ENCODE peak calls at places on chromosome 16, in four cellular contexts. One of them, this sample, is unnamed.

GRCh38 chr16:85569615-85570212 is 43.4 kb upstream of the GSE1 start:
- DNase-seq in NCI-H1930: no peak
- DNase-seq in 8988T: no peak
- DNase-seq in keratinocyte: no peak
- DNase-seq in this sample: no peak

GRCh38 chr16:67155305-67156145 is 4.2 kb downstream of the TRADD start:
- DNase-seq in NCI-H1930: no peak
- DNase-seq in 8988T: peak
- DNase-seq in keratinocyte: no peak
- DNase-seq in this sample: peak

GRCh38 chr16:14003119-14003570 is 68.0 kb upstream of the MRTFB start:
- DNase-seq in NCI-H1930: no peak
- DNase-seq in 8988T: no peak
- DNase-seq in keratinocyte: no peak
- DNase-seq in this sample: peak

GRCh38 chr16:10663146-10663545 is 31.6 kb downstream of the TEKT5 start:
- DNase-seq in NCI-H1930: no peak
- DNase-seq in 8988T: no peak
- DNase-seq in keratinocyte: no peak
- DNase-seq in this sample: no peak

GRCh38 chr16:85868495-85868894 is 30.5 kb upstream of the IRF8 start:
- DNase-seq in NCI-H1930: no peak
- DNase-seq in 8988T: no peak
- DNase-seq in keratinocyte: no peak
- DNase-seq in this sample: no peak

GRCh38 chr16:80198995-80199299 is 341.8 kb upstream of the DYNLRB2 start:
- DNase-seq in NCI-H1930: no peak
- DNase-seq in 8988T: no peak
- DNase-seq in keratinocyte: no peak
- DNase-seq in this sample: no peak

GRCh38 chr16:89242795-89243200 is 25.3 kb downstream of the ZNF778 start:
- DNase-seq in NCI-H1930: no peak
- DNase-seq in 8988T: no peak
- DNase-seq in keratinocyte: no peak
- DNase-seq in this sample: no peak

GRCh38 chr16:75733305-75734141 is 7.2 kb upstream of the CPHXL start:
- DNase-seq in NCI-H1930: no peak
- DNase-seq in 8988T: no peak
- DNase-seq in keratinocyte: no peak
- DNase-seq in this sample: peak

GRCh38 chr16:17160285-17160854 is 310.4 kb downstream of the XYLT1 start:
- DNase-seq in NCI-H1930: peak
- DNase-seq in 8988T: no peak
- DNase-seq in keratinocyte: no peak
- DNase-seq in this sample: no peak

GRCh38 chr16:87653234-87653633 is 50.9 kb downstream of the JPH3 start:
- DNase-seq in NCI-H1930: no peak
- DNase-seq in 8988T: peak
- DNase-seq in keratinocyte: no peak
- DNase-seq in this sample: peak

GRCh38 chr16:85761866-85762265 is 11.0 kb upstream of the C16orf74 start:
- DNase-seq in NCI-H1930: no peak
- DNase-seq in 8988T: no peak
- DNase-seq in keratinocyte: no peak
- DNase-seq in this sample: no peak

GRCh38 chr16:50172195-50172922 is 19.3 kb downstream of the TENT4B start:
- DNase-seq in NCI-H1930: no peak
- DNase-seq in 8988T: no peak
- DNase-seq in keratinocyte: no peak
- DNase-seq in this sample: no peak

GRCh38 chr16:89599451-89599858 is 14.0 kb upstream of the DPEP1 start:
- DNase-seq in NCI-H1930: no peak
- DNase-seq in 8988T: no peak
- DNase-seq in keratinocyte: no peak
- DNase-seq in this sample: peak

GRCh38 chr16:31709181-31709580 is 164.4 kb upstream of the ZNF267 start:
- DNase-seq in NCI-H1930: no peak
- DNase-seq in 8988T: no peak
- DNase-seq in keratinocyte: no peak
- DNase-seq in this sample: no peak

GRCh38 chr16:89042711-89043551 is 50.7 kb upstream of the ACSF3 start:
- DNase-seq in NCI-H1930: no peak
- DNase-seq in 8988T: peak
- DNase-seq in keratinocyte: no peak
- DNase-seq in this sample: no peak

GRCh38 chr16:11114366-11115164 is 141.4 kb downstream of the SOCS1 start:
- DNase-seq in NCI-H1930: no peak
- DNase-seq in 8988T: no peak
- DNase-seq in keratinocyte: no peak
- DNase-seq in this sample: no peak

GRCh38 chr16:81639348-81639747 is 139.7 kb upstream of the PLCG2 start:
- DNase-seq in NCI-H1930: no peak
- DNase-seq in 8988T: no peak
- DNase-seq in keratinocyte: no peak
- DNase-seq in this sample: no peak

GRCh38 chr16:1427473-1428461 is 3.1 kb upstream of the PERCC1 start:
- DNase-seq in NCI-H1930: no peak
- DNase-seq in 8988T: no peak
- DNase-seq in keratinocyte: no peak
- DNase-seq in this sample: no peak

GRCh38 chr16:88772871-88773811 is 11.9 kb downstream of the PIEZO1 start:
- DNase-seq in NCI-H1930: no peak
- DNase-seq in 8988T: no peak
- DNase-seq in keratinocyte: no peak
- DNase-seq in this sample: peak

GRCh38 chr16:17375388-17376304 is 95.1 kb downstream of the XYLT1 start:
- DNase-seq in NCI-H1930: no peak
- DNase-seq in 8988T: no peak
- DNase-seq in keratinocyte: no peak
- DNase-seq in this sample: peak

GRCh38 chr16:67537270-67537635 is 8.6 kb downstream of the RIPOR1 start:
- DNase-seq in NCI-H1930: no peak
- DNase-seq in 8988T: peak
- DNase-seq in keratinocyte: no peak
- DNase-seq in this sample: peak

GRCh38 chr16:88783391-88784073 is 1.5 kb downstream of the PIEZO1 start:
- DNase-seq in NCI-H1930: no peak
- DNase-seq in 8988T: peak
- DNase-seq in keratinocyte: no peak
- DNase-seq in this sample: no peak

GRCh38 chr16:20327444-20328041 is at the start of gene GP2:
- DNase-seq in NCI-H1930: no peak
- DNase-seq in 8988T: no peak
- DNase-seq in keratinocyte: no peak
- DNase-seq in this sample: no peak

GRCh38 chr16:67294927-67295326 is 15.6 kb downstream of the PLEKHG4 start:
- DNase-seq in NCI-H1930: no peak
- DNase-seq in 8988T: no peak
- DNase-seq in keratinocyte: no peak
- DNase-seq in this sample: no peak

GRCh38 chr16:16042076-16042475 is 92.7 kb downstream of the ABCC1 start:
- DNase-seq in NCI-H1930: no peak
- DNase-seq in 8988T: no peak
- DNase-seq in keratinocyte: no peak
- DNase-seq in this sample: peak

GRCh38 chr16:88691924-88692560 is 5.7 kb upstream of the SNAI3 start:
- DNase-seq in NCI-H1930: no peak
- DNase-seq in 8988T: no peak
- DNase-seq in keratinocyte: no peak
- DNase-seq in this sample: no peak

GRCh38 chr16:6482861-6483530 is 849.6 kb upstream of the RBFOX1 start:
- DNase-seq in NCI-H1930: no peak
- DNase-seq in 8988T: no peak
- DNase-seq in keratinocyte: no peak
- DNase-seq in this sample: no peak

GRCh38 chr16:48948911-48949310 is 332.7 kb downstream of the CBLN1 start:
- DNase-seq in NCI-H1930: no peak
- DNase-seq in 8988T: no peak
- DNase-seq in keratinocyte: no peak
- DNase-seq in this sample: no peak

GRCh38 chr16:61024180-61024900 is 1011.9 kb downstream of the CDH8 start:
- DNase-seq in NCI-H1930: no peak
- DNase-seq in 8988T: no peak
- DNase-seq in keratinocyte: no peak
- DNase-seq in this sample: no peak

GRCh38 chr16:49698931-49699715 is 156.8 kb downstream of the ZNF423 start:
- DNase-seq in NCI-H1930: peak
- DNase-seq in 8988T: no peak
- DNase-seq in keratinocyte: no peak
- DNase-seq in this sample: no peak

GRCh38 chr16:30977502-30977901 is 7.5 kb upstream of the HSD3B7 start:
- DNase-seq in NCI-H1930: no peak
- DNase-seq in 8988T: peak
- DNase-seq in keratinocyte: no peak
- DNase-seq in this sample: no peak

GRCh38 chr16:30005341-30006094 is 5.3 kb downstream of the DOC2A start:
- DNase-seq in NCI-H1930: no peak
- DNase-seq in 8988T: peak
- DNase-seq in keratinocyte: no peak
- DNase-seq in this sample: peak

GRCh38 chr16:49638696-49639629 is 216.9 kb downstream of the ZNF423 start:
- DNase-seq in NCI-H1930: no peak
- DNase-seq in 8988T: no peak
- DNase-seq in keratinocyte: no peak
- DNase-seq in this sample: no peak

GRCh38 chr16:23072084-23072599 is 77.1 kb downstream of the USP31 start:
- DNase-seq in NCI-H1930: no peak
- DNase-seq in 8988T: no peak
- DNase-seq in keratinocyte: no peak
- DNase-seq in this sample: no peak

GRCh38 chr16:31355701-31356100 is 725 bp downstream of the ITGAX start:
- DNase-seq in NCI-H1930: no peak
- DNase-seq in 8988T: no peak
- DNase-seq in keratinocyte: no peak
- DNase-seq in this sample: no peak

GRCh38 chr16:53775821-53776431 is 72.0 kb downstream of the FTO start:
- DNase-seq in NCI-H1930: no peak
- DNase-seq in 8988T: no peak
- DNase-seq in keratinocyte: peak
- DNase-seq in this sample: peak

GRCh38 chr16:81174644-81175324 is 63.7 kb upstream of the BCO1 start:
- DNase-seq in NCI-H1930: no peak
- DNase-seq in 8988T: peak
- DNase-seq in keratinocyte: peak
- DNase-seq in this sample: no peak

This sample was measured in hepatocyte.